ENCODE peak calls at places on chromosomes 7 and 10, in four cellular contexts. D, Z, J and L are unnamed samples. For H3K9me3 and H3K27me3, the result is how much of the 10 kb centered on the place peaks cover.

GRCh38 chr10:14405076-14406065 is 74.6 kb upstream of the FRMD4A start:
- DNase-seq in D (no peak), Z (peak), J (no peak), L (no peak)

GRCh38 chr10:124164252-124164651 is 70.9 kb upstream of the CHST15 start:
- DNase-seq in D (no peak), Z (no peak), J (no peak), L (no peak)

GRCh38 chr7:120877706-120878105 is 19.8 kb upstream of the TSPAN12 start:
- DNase-seq in D (no peak), Z (no peak), J (no peak), L (no peak)

GRCh38 chr7:36589391-36589790 is 134.9 kb downstream of the AOAH start:
- DNase-seq in D (no peak), Z (no peak), J (no peak), L (no peak)

GRCh38 chr10:11058014-11058413 is 40.3 kb downstream of the CELF2 start:
- DNase-seq in D (no peak), Z (no peak), J (no peak), L (no peak)

GRCh38 chr10:12597800-12598750 is 248.7 kb downstream of the CAMK1D start:
- DNase-seq in D (no peak), Z (no peak), J (no peak), L (no peak)

GRCh38 chr10:121448768-121449456 is 149.3 kb downstream of the FGFR2 start:
- DNase-seq in D (no peak), Z (no peak), J (no peak), L (no peak)

GRCh38 chr10:102627446-102628293 is 16.6 kb upstream of the TRIM8 start:
- DNase-seq in D (peak), Z (no peak), J (peak), L (no peak)

GRCh38 chr10:77516575-77516974 is 121.0 kb downstream of the KCNMA1 start:
- DNase-seq in D (no peak), Z (no peak), J (no peak), L (no peak)

GRCh38 chr7:141387521-141388217 is 163.5 kb upstream of the AGK start:
- DNase-seq in D (no peak), Z (no peak), J (no peak), L (no peak)

GRCh38 chr10:99945286-99945685 is 64.5 kb downstream of the DNMBP start:
- DNase-seq in D (no peak), Z (no peak), J (peak), L (peak)

GRCh38 chr7:101816499-101817030 is 861 bp upstream of the CUX1 start:
- DNase-seq in D (peak), Z (peak), J (peak), L (peak)

GRCh38 chr7:41029072-41029492 is 673.8 kb downstream of the INHBA start:
- DNase-seq in D (no peak), Z (peak), J (no peak), L (no peak)

GRCh38 chr10:91374054-91374453 is 36.1 kb upstream of the HECTD2 start:
- DNase-seq in D (no peak), Z (no peak), J (no peak), L (no peak)

GRCh38 chr7:106070201-106070551 is 41.9 kb downstream of the SYPL1 start:
- DNase-seq in D (no peak), Z (peak), J (no peak), L (peak)

GRCh38 chr10:122567056-122567660 is 6.6 kb downstream of the DMBT1 start:
- DNase-seq in D (no peak), Z (no peak), J (peak), L (no peak)

GRCh38 chr10:1564791-1565190 is 172.5 kb downstream of the ADARB2 start:
- DNase-seq in D (no peak), Z (no peak), J (peak), L (no peak)

GRCh38 chr7:24574365-24574764 is 1.1 kb downstream of the PALS2 start:
- DNase-seq in D (no peak), Z (no peak), J (no peak), L (no peak)

GRCh38 chr7:138727336-138728099 is 26.4 kb upstream of the SVOPL start:
- DNase-seq in D (no peak), Z (no peak), J (no peak), L (no peak)

GRCh38 chr7:34842782-34843181 is 184.8 kb downstream of the NPSR1 start:
- DNase-seq in D (no peak), Z (no peak), J (no peak), L (no peak)

GRCh38 chr7:151447312-151447711 is 7.4 kb upstream of the CRYGN start:
- DNase-seq in D (no peak), Z (no peak), J (peak), L (no peak)

GRCh38 chr7:111987115-111987826 is 218.9 kb downstream of the DOCK4 start:
- DNase-seq in D (no peak), Z (no peak), J (no peak), L (no peak)

GRCh38 chr7:101549734-101550133 is 79.4 kb downstream of the MYL10 start:
- DNase-seq in D (no peak), Z (no peak), J (peak), L (no peak)

GRCh38 chr7:150374472-150374871 is 4.7 kb upstream of the ZNF775 start:
- DNase-seq in D (no peak), Z (no peak), J (no peak), L (no peak)

GRCh38 chr7:64888901-64889685 is 14.0 kb upstream of the ZNF273 start:
- DNase-seq in D (peak), Z (peak), J (no peak), L (no peak)

GRCh38 chr10:107649249-107649648 is 484.7 kb upstream of the SORCS1 start:
- DNase-seq in D (no peak), Z (no peak), J (no peak), L (no peak)
- H3K9me3 ChIP-seq in D (under half), Z (under half), J (under half), L (under half)

GRCh38 chr10:49404321-49404878 is 8.5 kb upstream of the DRGX start:
- DNase-seq in D (no peak), Z (no peak), J (peak), L (no peak)
- H3K27me3 ChIP-seq in D (half or more), Z (under half), J (half or more), L (under half)

GRCh38 chr7:74478671-74479065 is 25.0 kb downstream of the GTF2IRD1 start:
- DNase-seq in D (no peak), Z (no peak), J (no peak), L (no peak)
- TF ChIP-seq CTCF in D (no peak), Z (no peak), J (no peak), L (no peak)

GRCh38 chr7:157990226-157990877 is 597.3 kb downstream of the PTPRN2 start:
- DNase-seq in D (no peak), Z (no peak), J (no peak), L (no peak)

GRCh38 chr7:157990878-157991250 is 596.8 kb downstream of the PTPRN2 start:
- DNase-seq in D (no peak), Z (no peak), J (no peak), L (no peak)

GRCh38 chr7:157991351-157991750 is 596.3 kb downstream of the PTPRN2 start:
- DNase-seq in D (no peak), Z (no peak), J (no peak), L (no peak)

GRCh38 chr7:157992511-157993160 is 595.0 kb downstream of the PTPRN2 start:
- DNase-seq in D (no peak), Z (no peak), J (no peak), L (no peak)

GRCh38 chr7:157991761-157992160 is 595.9 kb downstream of the PTPRN2 start:
- DNase-seq in D (no peak), Z (no peak), J (no peak), L (no peak)
- H3K9me3 ChIP-seq in D (under half), Z (under half), J (under half), L (under half)